ENCODE peak calls at places on chromosomes 3 and 15, in ten cellular contexts. One of them, this sample, is unnamed.

GRCh38 chr3:17733768-17734167 is 8.7 kb downstream of the TBC1D5 start:
- DNase-seq in neural crest cell: no peak
- DNase-seq in IMR-90: no peak
- DNase-seq in A549: no peak
- DNase-seq in cardiac muscle cell: no peak
- DNase-seq in brain microvascular endothelial cell: no peak
- DNase-seq in thoracic aorta: no peak
- DNase-seq in glutamatergic neuron: no peak
- DNase-seq in endothelial cell: no peak
- DNase-seq in Calu3: no peak
- DNase-seq in this sample: no peak

GRCh38 chr15:63448261-63448660 is 56.1 kb upstream of the USP3 start:
- DNase-seq in neural crest cell: no peak
- DNase-seq in IMR-90: no peak
- DNase-seq in A549: no peak
- DNase-seq in cardiac muscle cell: no peak
- DNase-seq in brain microvascular endothelial cell: no peak
- DNase-seq in thoracic aorta: no peak
- DNase-seq in glutamatergic neuron: no peak
- DNase-seq in endothelial cell: no peak
- DNase-seq in Calu3: no peak
- DNase-seq in this sample: peak

GRCh38 chr3:112627419-112627818 is 13.5 kb downstream of the CCDC80 start:
- DNase-seq in neural crest cell: no peak
- DNase-seq in IMR-90: no peak
- DNase-seq in A549: no peak
- DNase-seq in cardiac muscle cell: peak
- DNase-seq in brain microvascular endothelial cell: no peak
- DNase-seq in thoracic aorta: no peak
- DNase-seq in glutamatergic neuron: no peak
- DNase-seq in endothelial cell: no peak
- DNase-seq in Calu3: no peak
- DNase-seq in this sample: no peak

GRCh38 chr3:69568926-69569325 is 170.3 kb upstream of the MITF start:
- DNase-seq in neural crest cell: no peak
- DNase-seq in IMR-90: peak
- DNase-seq in A549: no peak
- DNase-seq in cardiac muscle cell: peak
- DNase-seq in brain microvascular endothelial cell: peak
- DNase-seq in thoracic aorta: no peak
- DNase-seq in glutamatergic neuron: no peak
- DNase-seq in endothelial cell: no peak
- DNase-seq in Calu3: no peak
- DNase-seq in this sample: no peak

GRCh38 chr3:15812183-15812582 is 14.4 kb upstream of the ANKRD28 start:
- DNase-seq in neural crest cell: no peak
- DNase-seq in IMR-90: peak
- DNase-seq in A549: no peak
- DNase-seq in cardiac muscle cell: peak
- DNase-seq in brain microvascular endothelial cell: no peak
- DNase-seq in thoracic aorta: no peak
- DNase-seq in glutamatergic neuron: no peak
- DNase-seq in endothelial cell: no peak
- DNase-seq in Calu3: no peak
- DNase-seq in this sample: no peak

GRCh38 chr3:194178693-194179092 is 42.7 kb downstream of the HES1 start:
- DNase-seq in neural crest cell: no peak
- DNase-seq in IMR-90: no peak
- DNase-seq in A549: no peak
- DNase-seq in cardiac muscle cell: no peak
- DNase-seq in brain microvascular endothelial cell: no peak
- DNase-seq in thoracic aorta: no peak
- DNase-seq in glutamatergic neuron: no peak
- DNase-seq in endothelial cell: no peak
- DNase-seq in Calu3: no peak
- DNase-seq in this sample: no peak

GRCh38 chr3:13253208-13253937 is 166.7 kb downstream of the NUP210 start:
- DNase-seq in neural crest cell: no peak
- DNase-seq in IMR-90: no peak
- DNase-seq in A549: no peak
- DNase-seq in cardiac muscle cell: no peak
- DNase-seq in brain microvascular endothelial cell: no peak
- DNase-seq in thoracic aorta: no peak
- DNase-seq in glutamatergic neuron: no peak
- DNase-seq in endothelial cell: no peak
- DNase-seq in Calu3: no peak
- DNase-seq in this sample: no peak

GRCh38 chr15:81091889-81092558 is 42.0 kb upstream of the CFAP161 start:
- DNase-seq in neural crest cell: no peak
- DNase-seq in IMR-90: peak
- DNase-seq in A549: peak
- DNase-seq in cardiac muscle cell: peak
- DNase-seq in brain microvascular endothelial cell: peak
- DNase-seq in thoracic aorta: no peak
- DNase-seq in glutamatergic neuron: no peak
- DNase-seq in endothelial cell: no peak
- DNase-seq in Calu3: no peak
- DNase-seq in this sample: no peak

GRCh38 chr15:91468861-91469260 is 368.8 kb downstream of the SV2B start:
- DNase-seq in neural crest cell: no peak
- DNase-seq in IMR-90: no peak
- DNase-seq in A549: no peak
- DNase-seq in cardiac muscle cell: no peak
- DNase-seq in brain microvascular endothelial cell: no peak
- DNase-seq in thoracic aorta: no peak
- DNase-seq in glutamatergic neuron: no peak
- DNase-seq in endothelial cell: no peak
- DNase-seq in Calu3: no peak
- DNase-seq in this sample: no peak

GRCh38 chr15:88021601-88022000 is 234.9 kb downstream of the NTRK3 start:
- DNase-seq in neural crest cell: no peak
- DNase-seq in IMR-90: no peak
- DNase-seq in A549: no peak
- DNase-seq in cardiac muscle cell: no peak
- DNase-seq in brain microvascular endothelial cell: no peak
- DNase-seq in thoracic aorta: no peak
- DNase-seq in glutamatergic neuron: no peak
- DNase-seq in endothelial cell: no peak
- DNase-seq in Calu3: no peak
- DNase-seq in this sample: no peak

GRCh38 chr15:92708635-92709034 is 53.1 kb upstream of the FAM174B start:
- DNase-seq in neural crest cell: no peak
- DNase-seq in IMR-90: no peak
- DNase-seq in A549: no peak
- DNase-seq in cardiac muscle cell: no peak
- DNase-seq in brain microvascular endothelial cell: no peak
- DNase-seq in thoracic aorta: no peak
- DNase-seq in glutamatergic neuron: no peak
- DNase-seq in endothelial cell: no peak
- DNase-seq in Calu3: no peak
- DNase-seq in this sample: no peak

GRCh38 chr3:71488391-71488809 is 95.1 kb downstream of the FOXP1 start:
- DNase-seq in neural crest cell: no peak
- DNase-seq in IMR-90: no peak
- DNase-seq in A549: no peak
- DNase-seq in cardiac muscle cell: no peak
- DNase-seq in brain microvascular endothelial cell: no peak
- DNase-seq in thoracic aorta: no peak
- DNase-seq in glutamatergic neuron: no peak
- DNase-seq in endothelial cell: no peak
- DNase-seq in Calu3: no peak
- DNase-seq in this sample: no peak

GRCh38 chr3:183583331-183584245 is 28.1 kb upstream of the KLHL6 start:
- DNase-seq in neural crest cell: no peak
- DNase-seq in IMR-90: no peak
- DNase-seq in A549: no peak
- DNase-seq in cardiac muscle cell: peak
- DNase-seq in brain microvascular endothelial cell: no peak
- DNase-seq in thoracic aorta: no peak
- DNase-seq in glutamatergic neuron: no peak
- DNase-seq in endothelial cell: no peak
- DNase-seq in Calu3: no peak
- DNase-seq in this sample: no peak

GRCh38 chr3:48695113-48695753 is 9.5 kb upstream of the NCKIPSD start:
- DNase-seq in neural crest cell: no peak
- DNase-seq in IMR-90: peak
- DNase-seq in A549: no peak
- DNase-seq in cardiac muscle cell: peak
- DNase-seq in brain microvascular endothelial cell: peak
- DNase-seq in thoracic aorta: no peak
- DNase-seq in glutamatergic neuron: peak
- DNase-seq in endothelial cell: no peak
- DNase-seq in Calu3: peak
- DNase-seq in this sample: peak

GRCh38 chr3:115217678-115218451 is 70.8 kb upstream of the ZBTB20 start:
- DNase-seq in neural crest cell: peak
- DNase-seq in IMR-90: peak
- DNase-seq in A549: peak
- DNase-seq in cardiac muscle cell: peak
- DNase-seq in brain microvascular endothelial cell: peak
- DNase-seq in thoracic aorta: no peak
- DNase-seq in glutamatergic neuron: peak
- DNase-seq in endothelial cell: peak
- DNase-seq in Calu3: peak
- DNase-seq in this sample: no peak

GRCh38 chr15:92603743-92604470 is 51.7 kb downstream of the FAM174B start:
- DNase-seq in neural crest cell: no peak
- DNase-seq in IMR-90: no peak
- DNase-seq in A549: no peak
- DNase-seq in cardiac muscle cell: peak
- DNase-seq in brain microvascular endothelial cell: no peak
- DNase-seq in thoracic aorta: no peak
- DNase-seq in glutamatergic neuron: no peak
- DNase-seq in endothelial cell: no peak
- DNase-seq in Calu3: no peak
- DNase-seq in this sample: no peak

DNA sequence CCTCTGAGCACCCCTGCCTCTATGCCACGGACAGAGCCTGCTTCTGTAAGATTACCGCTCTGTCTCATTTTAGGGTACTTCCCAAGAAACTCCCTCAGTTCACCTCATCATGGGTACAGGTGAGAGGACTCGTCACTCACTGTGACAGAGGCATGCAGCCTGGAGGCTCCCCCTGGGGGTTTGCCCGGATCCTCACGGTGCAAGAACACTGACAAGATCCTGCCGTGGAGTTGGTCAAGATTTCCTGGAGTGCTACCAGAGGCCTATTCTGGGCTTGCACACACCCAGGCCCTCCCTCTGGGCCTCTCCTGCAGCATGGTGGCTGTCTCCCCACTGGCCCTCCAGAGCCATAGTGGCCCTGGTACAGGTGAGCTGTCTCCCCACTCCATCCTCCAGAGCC is 103.1 kb upstream of the TNIK start:
- DNase-seq in neural crest cell: no peak
- DNase-seq in IMR-90: no peak
- DNase-seq in A549: no peak
- DNase-seq in cardiac muscle cell: no peak
- DNase-seq in brain microvascular endothelial cell: no peak
- DNase-seq in thoracic aorta: no peak
- DNase-seq in glutamatergic neuron: no peak
- DNase-seq in endothelial cell: no peak
- DNase-seq in Calu3: peak
- DNase-seq in this sample: no peak
- TF ChIP-seq CTCF in neural crest cell: no peak
- TF ChIP-seq CTCF in IMR-90: no peak
- TF ChIP-seq CTCF in A549: no peak
- TF ChIP-seq CTCF in cardiac muscle cell: no peak
- TF ChIP-seq CTCF in brain microvascular endothelial cell: no peak
- TF ChIP-seq CTCF in thoracic aorta: no peak
- TF ChIP-seq CTCF in glutamatergic neuron: no peak
- TF ChIP-seq CTCF in endothelial cell: no peak
- TF ChIP-seq CTCF in Calu3: no peak
- TF ChIP-seq CTCF in this sample: no peak

DNA sequence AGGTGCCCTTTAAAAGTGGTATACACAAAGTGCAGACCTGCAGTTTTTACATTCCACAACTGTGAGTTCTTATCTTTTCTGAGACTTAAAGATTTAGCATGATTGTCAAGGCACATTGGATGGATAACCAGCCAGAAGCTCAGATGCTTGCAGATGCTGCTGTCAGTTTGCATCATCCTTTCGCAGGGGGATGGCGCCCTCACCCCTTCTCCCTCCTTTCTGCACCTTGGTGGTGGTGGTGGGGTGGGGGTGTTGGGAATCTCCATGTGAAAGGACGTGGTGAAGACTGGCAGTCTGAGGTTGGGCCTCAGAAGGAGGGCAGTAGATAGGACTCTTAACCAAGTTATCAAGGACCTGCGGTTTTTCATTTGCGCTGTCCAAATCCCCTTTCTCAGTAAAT is 309.6 kb upstream of the SEMA6D start:
- DNase-seq in neural crest cell: no peak
- DNase-seq in IMR-90: no peak
- DNase-seq in A549: no peak
- DNase-seq in cardiac muscle cell: no peak
- DNase-seq in brain microvascular endothelial cell: no peak
- DNase-seq in thoracic aorta: no peak
- DNase-seq in glutamatergic neuron: no peak
- DNase-seq in endothelial cell: no peak
- DNase-seq in Calu3: no peak
- DNase-seq in this sample: no peak
- TF ChIP-seq CTCF in neural crest cell: no peak
- TF ChIP-seq CTCF in IMR-90: no peak
- TF ChIP-seq CTCF in A549: no peak
- TF ChIP-seq CTCF in cardiac muscle cell: no peak
- TF ChIP-seq CTCF in brain microvascular endothelial cell: no peak
- TF ChIP-seq CTCF in thoracic aorta: no peak
- TF ChIP-seq CTCF in glutamatergic neuron: no peak
- TF ChIP-seq CTCF in endothelial cell: no peak
- TF ChIP-seq CTCF in Calu3: no peak
- TF ChIP-seq CTCF in this sample: no peak

GRCh38 chr3:23105048-23105447 is 98.1 kb upstream of the UBE2E2 start:
- DNase-seq in neural crest cell: no peak
- DNase-seq in IMR-90: no peak
- DNase-seq in A549: no peak
- DNase-seq in cardiac muscle cell: no peak
- DNase-seq in brain microvascular endothelial cell: no peak
- DNase-seq in thoracic aorta: no peak
- DNase-seq in glutamatergic neuron: no peak
- DNase-seq in endothelial cell: no peak
- DNase-seq in Calu3: no peak
- DNase-seq in this sample: no peak
- TF ChIP-seq CTCF in neural crest cell: no peak
- TF ChIP-seq CTCF in IMR-90: no peak
- TF ChIP-seq CTCF in A549: no peak
- TF ChIP-seq CTCF in cardiac muscle cell: no peak
- TF ChIP-seq CTCF in brain microvascular endothelial cell: no peak
- TF ChIP-seq CTCF in thoracic aorta: no peak
- TF ChIP-seq CTCF in glutamatergic neuron: no peak
- TF ChIP-seq CTCF in endothelial cell: no peak
- TF ChIP-seq CTCF in Calu3: no peak
- TF ChIP-seq CTCF in this sample: no peak

DNA sequence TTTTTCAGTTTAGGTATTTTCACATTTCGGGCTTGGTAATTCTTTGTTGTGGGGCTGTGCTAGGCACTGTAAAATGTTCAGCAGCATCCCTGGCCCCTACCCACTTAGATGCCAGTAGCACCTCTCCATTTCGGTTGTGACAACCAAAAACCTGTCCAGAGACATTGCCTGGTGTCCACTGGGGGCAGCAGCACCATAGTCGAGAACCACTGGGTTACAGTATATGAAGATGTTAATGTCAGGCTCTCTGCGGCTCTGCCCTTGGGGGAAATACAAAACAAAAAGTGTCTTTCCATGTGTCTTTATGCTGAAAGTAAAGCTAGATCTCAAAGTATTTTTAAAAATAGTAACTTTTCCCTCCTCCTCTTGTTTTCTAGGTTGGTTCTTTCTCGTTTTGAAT is 177.2 kb downstream of the ITPR1 start:
- DNase-seq in neural crest cell: no peak
- DNase-seq in IMR-90: no peak
- DNase-seq in A549: peak
- DNase-seq in cardiac muscle cell: no peak
- DNase-seq in brain microvascular endothelial cell: peak
- DNase-seq in thoracic aorta: no peak
- DNase-seq in glutamatergic neuron: peak
- DNase-seq in endothelial cell: peak
- DNase-seq in Calu3: no peak
- DNase-seq in this sample: no peak
- TF ChIP-seq CTCF in neural crest cell: peak
- TF ChIP-seq CTCF in IMR-90: peak
- TF ChIP-seq CTCF in A549: peak
- TF ChIP-seq CTCF in cardiac muscle cell: peak
- TF ChIP-seq CTCF in brain microvascular endothelial cell: peak
- TF ChIP-seq CTCF in thoracic aorta: no peak
- TF ChIP-seq CTCF in glutamatergic neuron: no peak
- TF ChIP-seq CTCF in endothelial cell: peak
- TF ChIP-seq CTCF in Calu3: no peak
- TF ChIP-seq CTCF in this sample: no peak